ENCODE peak calls at places on chromosome 6, in five cellular contexts. One of them, this sample, is unnamed.

GRCh38 chr6:86937219-86938079 is at the start of gene HTR1E:
- DNase-seq in K562: peak
- DNase-seq in GM12878: no peak
- DNase-seq in HCT116: peak
- DNase-seq in H1: no peak
- DNase-seq in this sample: peak

GRCh38 chr6:105346052-105346451 is 56.8 kb downstream of the PREP start:
- DNase-seq in K562: no peak
- DNase-seq in GM12878: no peak
- DNase-seq in HCT116: no peak
- DNase-seq in H1: no peak
- DNase-seq in this sample: peak

GRCh38 chr6:124002377-124003081 is 198.9 kb downstream of the NKAIN2 start:
- DNase-seq in K562: no peak
- DNase-seq in GM12878: no peak
- DNase-seq in HCT116: no peak
- DNase-seq in H1: no peak
- DNase-seq in this sample: no peak

GRCh38 chr6:122789862-122790739 is 1.0 kb downstream of the SMPDL3A start:
- DNase-seq in K562: peak
- DNase-seq in GM12878: no peak
- DNase-seq in HCT116: no peak
- DNase-seq in H1: no peak
- DNase-seq in this sample: no peak

GRCh38 chr6:158536084-158536890 is 23.6 kb upstream of the TMEM181 start:
- DNase-seq in K562: peak
- DNase-seq in GM12878: no peak
- DNase-seq in HCT116: peak
- DNase-seq in H1: no peak
- DNase-seq in this sample: peak

GRCh38 chr6:110625883-110626282 is 149.5 kb upstream of the SLC22A16 start:
- DNase-seq in K562: peak
- DNase-seq in GM12878: no peak
- DNase-seq in HCT116: no peak
- DNase-seq in H1: no peak
- DNase-seq in this sample: no peak

GRCh38 chr6:34914358-34914757 is 25.3 kb downstream of the ANKS1A start:
- DNase-seq in K562: no peak
- DNase-seq in GM12878: no peak
- DNase-seq in HCT116: no peak
- DNase-seq in H1: no peak
- DNase-seq in this sample: no peak

GRCh38 chr6:121183742-121184141 is 150.5 kb downstream of the TBC1D32 start:
- DNase-seq in K562: no peak
- DNase-seq in GM12878: no peak
- DNase-seq in HCT116: no peak
- DNase-seq in H1: no peak
- DNase-seq in this sample: no peak

GRCh38 chr6:157684620-157685299 is 138.3 kb upstream of the SNX9 start:
- DNase-seq in K562: no peak
- DNase-seq in GM12878: no peak
- DNase-seq in HCT116: no peak
- DNase-seq in H1: no peak
- DNase-seq in this sample: no peak

GRCh38 chr6:70415247-70415646 is 1.9 kb downstream of the FAM135A start:
- DNase-seq in K562: no peak
- DNase-seq in GM12878: no peak
- DNase-seq in HCT116: no peak
- DNase-seq in H1: no peak
- DNase-seq in this sample: no peak

GRCh38 chr6:3393796-3394195 is 63.1 kb downstream of the SLC22A23 start:
- DNase-seq in K562: no peak
- DNase-seq in GM12878: no peak
- DNase-seq in HCT116: no peak
- DNase-seq in H1: no peak
- DNase-seq in this sample: no peak

GRCh38 chr6:155528982-155529453 is 73.4 kb upstream of the NOX3 start:
- DNase-seq in K562: no peak
- DNase-seq in GM12878: no peak
- DNase-seq in HCT116: no peak
- DNase-seq in H1: no peak
- DNase-seq in this sample: peak

GRCh38 chr6:159761135-159761872 is 541 bp upstream of the ACAT2 start:
- DNase-seq in K562: peak
- DNase-seq in GM12878: no peak
- DNase-seq in HCT116: no peak
- DNase-seq in H1: no peak
- DNase-seq in this sample: peak

GRCh38 chr6:2688416-2689064 is 62.2 kb downstream of the MYLK4 start:
- DNase-seq in K562: peak
- DNase-seq in GM12878: no peak
- DNase-seq in HCT116: no peak
- DNase-seq in H1: no peak
- DNase-seq in this sample: peak

DNA sequence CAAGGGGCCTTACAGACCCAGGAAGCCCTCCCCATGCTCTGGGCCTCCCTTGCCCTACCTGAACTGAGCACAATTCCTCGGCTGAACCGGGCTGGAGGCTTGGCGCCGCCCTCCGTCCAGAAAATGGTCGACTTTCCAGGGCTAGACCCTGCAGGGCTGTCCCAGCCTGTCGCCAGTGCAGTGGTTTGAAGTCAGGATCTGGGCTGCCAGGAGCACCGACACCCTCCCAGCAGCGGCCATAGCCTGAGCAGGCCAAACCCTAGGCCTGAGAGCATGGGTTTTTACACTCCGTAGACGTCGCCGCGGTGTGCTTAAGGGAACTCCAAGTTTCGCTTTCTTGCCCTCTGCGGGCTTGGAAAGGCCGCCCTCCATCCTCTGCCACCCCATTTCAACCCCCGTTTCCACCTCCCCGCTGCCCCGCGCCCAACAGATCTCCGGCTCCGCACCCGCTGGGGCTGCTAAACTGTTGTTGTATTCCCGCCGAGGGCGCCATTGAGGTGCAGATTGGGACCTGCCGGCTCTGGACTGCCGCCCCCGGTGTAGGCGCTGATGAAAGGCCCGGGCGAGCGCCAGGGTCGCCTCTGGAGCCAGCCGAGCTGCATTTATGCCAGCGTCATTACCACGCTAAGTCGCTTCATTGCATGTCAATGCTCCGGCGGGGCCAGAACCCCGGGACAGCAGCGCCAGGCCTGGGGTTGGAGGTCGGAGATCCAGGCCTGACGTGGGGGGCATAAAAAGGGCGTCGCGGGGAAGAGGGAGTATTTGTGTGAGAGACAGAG is 2.2 kb upstream of the TFAP2A start:
- DNase-seq in K562: no peak
- DNase-seq in GM12878: no peak
- DNase-seq in HCT116: no peak
- DNase-seq in H1: peak
- DNase-seq in this sample: no peak
- TF ChIP-seq EZH2 in K562: no peak
- TF ChIP-seq EZH2 in GM12878: no peak
- TF ChIP-seq EZH2 in HCT116: no peak
- TF ChIP-seq EZH2 in H1: no peak
- TF ChIP-seq EZH2 in this sample: no peak

GRCh38 chr6:83153958-83154357 is 39.1 kb downstream of the PGM3 start:
- DNase-seq in K562: no peak
- DNase-seq in GM12878: no peak
- DNase-seq in HCT116: no peak
- DNase-seq in H1: no peak
- DNase-seq in this sample: no peak

GRCh38 chr6:83152913-83153312 is 40.2 kb downstream of the PGM3 start:
- DNase-seq in K562: no peak
- DNase-seq in GM12878: no peak
- DNase-seq in HCT116: no peak
- DNase-seq in H1: no peak
- DNase-seq in this sample: no peak

GRCh38 chr6:83155794-83156193 is 37.3 kb downstream of the PGM3 start:
- DNase-seq in K562: no peak
- DNase-seq in GM12878: no peak
- DNase-seq in HCT116: no peak
- DNase-seq in H1: no peak
- DNase-seq in this sample: no peak

GRCh38 chr6:83151114-83151513 is 42.0 kb downstream of the PGM3 start:
- DNase-seq in K562: no peak
- DNase-seq in GM12878: no peak
- DNase-seq in HCT116: no peak
- DNase-seq in H1: no peak
- DNase-seq in this sample: no peak
- TF ChIP-seq ATF3 in K562: no peak
- TF ChIP-seq ATF3 in GM12878: no peak
- TF ChIP-seq ATF3 in HCT116: no peak
- TF ChIP-seq ATF3 in H1: no peak
- TF ChIP-seq ATF3 in this sample: no peak

GRCh38 chr6:144564202-144564601 is 279.1 kb downstream of the UTRN start:
- DNase-seq in K562: no peak
- DNase-seq in GM12878: no peak
- DNase-seq in HCT116: no peak
- DNase-seq in H1: no peak
- DNase-seq in this sample: no peak

GRCh38 chr6:144566868-144567615 is 281.9 kb downstream of the UTRN start:
- DNase-seq in K562: no peak
- DNase-seq in GM12878: no peak
- DNase-seq in HCT116: no peak
- DNase-seq in H1: no peak
- DNase-seq in this sample: no peak

GRCh38 chr6:144568241-144568640 is 283.1 kb downstream of the UTRN start:
- DNase-seq in K562: no peak
- DNase-seq in GM12878: no peak
- DNase-seq in HCT116: no peak
- DNase-seq in H1: no peak
- DNase-seq in this sample: no peak
- H3K4me2 ChIP-seq in K562: no peak
- H3K4me2 ChIP-seq in GM12878: no peak
- H3K4me2 ChIP-seq in HCT116: no peak
- H3K4me2 ChIP-seq in H1: no peak
- H3K4me2 ChIP-seq in this sample: no peak

GRCh38 chr6:38103921-38104320 is 284.4 kb downstream of the ZFAND3 start:
- DNase-seq in K562: no peak
- DNase-seq in GM12878: no peak
- DNase-seq in HCT116: no peak
- DNase-seq in H1: no peak
- DNase-seq in this sample: no peak
- TF ChIP-seq EZH2 in K562: no peak
- TF ChIP-seq EZH2 in GM12878: no peak
- TF ChIP-seq EZH2 in HCT116: no peak
- TF ChIP-seq EZH2 in H1: no peak
- TF ChIP-seq EZH2 in this sample: no peak

DNA sequence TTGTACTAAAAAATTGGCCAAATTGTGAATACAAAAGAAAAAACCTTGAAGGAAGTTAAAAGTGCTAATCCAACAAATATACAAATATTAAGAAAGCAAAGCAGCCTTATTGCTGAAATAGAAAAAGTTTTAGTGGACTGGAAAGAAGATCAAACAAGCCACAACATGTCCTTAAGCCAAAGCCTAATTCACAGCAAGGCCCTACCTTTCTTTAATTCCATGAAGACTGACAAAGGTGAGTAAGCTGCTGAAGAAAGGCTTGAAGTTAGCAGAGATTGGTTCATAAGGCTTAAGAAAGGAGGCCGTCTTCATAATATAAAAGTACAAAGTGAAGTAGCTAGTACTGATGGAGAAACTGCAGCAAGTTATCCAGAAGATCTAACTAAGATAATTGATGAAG is 53.5 kb downstream of the TINAG start:
- DNase-seq in K562: no peak
- DNase-seq in GM12878: no peak
- DNase-seq in HCT116: no peak
- DNase-seq in H1: no peak
- DNase-seq in this sample: no peak
- TF ChIP-seq ATF3 in K562: no peak
- TF ChIP-seq ATF3 in GM12878: no peak
- TF ChIP-seq ATF3 in HCT116: no peak
- TF ChIP-seq ATF3 in H1: no peak
- TF ChIP-seq ATF3 in this sample: no peak

GRCh38 chr6:42722497-42722896 is at the start of gene PRPH2:
- DNase-seq in K562: no peak
- DNase-seq in GM12878: no peak
- DNase-seq in HCT116: no peak
- DNase-seq in H1: no peak
- DNase-seq in this sample: no peak

GRCh38 chr6:42724825-42725224 is 2.4 kb upstream of the PRPH2 start:
- DNase-seq in K562: no peak
- DNase-seq in GM12878: no peak
- DNase-seq in HCT116: no peak
- DNase-seq in H1: no peak
- DNase-seq in this sample: no peak

GRCh38 chr6:42726026-42726425 is 3.6 kb upstream of the PRPH2 start:
- DNase-seq in K562: no peak
- DNase-seq in GM12878: no peak
- DNase-seq in HCT116: no peak
- DNase-seq in H1: no peak
- DNase-seq in this sample: no peak

GRCh38 chr6:42726485-42727083 is 4.2 kb upstream of the PRPH2 start:
- DNase-seq in K562: peak
- DNase-seq in GM12878: peak
- DNase-seq in HCT116: peak
- DNase-seq in H1: no peak
- DNase-seq in this sample: peak

GRCh38 chr6:42720739-42721138 is 1.7 kb downstream of the PRPH2 start:
- DNase-seq in K562: no peak
- DNase-seq in GM12878: no peak
- DNase-seq in HCT116: no peak
- DNase-seq in H1: no peak
- DNase-seq in this sample: no peak
- H3K4me2 ChIP-seq in K562: no peak
- H3K4me2 ChIP-seq in GM12878: no peak
- H3K4me2 ChIP-seq in HCT116: peak
- H3K4me2 ChIP-seq in H1: no peak
- H3K4me2 ChIP-seq in this sample: no peak

This sample was measured in HepG2.